ENCODE peak calls at places on chromosomes 3 and 15, in eight cellular contexts. Y is HAP-1, Z is aorta, W is tibial artery, T is brain microvascular endothelial cell, L is fibroblast of lung, G is body of pancreas, Q is psoas muscle. X is an unnamed sample. For H3K36me3, the result is how much of the 10 kb centered on the place peaks cover.

GRCh38 chr3:23078735-23079134 is 124.4 kb upstream of the UBE2E2 start:
- DNase-seq in Z (no peak), Y (no peak), T (no peak), W (no peak), Q (no peak), L (no peak), G (no peak), X (no peak)

GRCh38 chr3:155196131-155197075 is 97.1 kb downstream of the STRIT1 start:
- DNase-seq in Q (no peak), Z (no peak), L (no peak), Y (no peak), W (no peak), T (no peak), G (no peak), X (no peak)

GRCh38 chr3:120496278-120496975 is 45.6 kb upstream of the FSTL1 start:
- DNase-seq in G (no peak), Q (no peak), L (peak), Y (no peak), Z (no peak), T (peak), W (no peak), X (peak)

GRCh38 chr3:143793971-143794370 is 54.3 kb downstream of the SLC9A9 start:
- DNase-seq in W (no peak), Z (no peak), Q (no peak), G (no peak), T (no peak), Y (no peak), L (no peak), X (no peak)

GRCh38 chr15:39931615-39932014 is 2.3 kb upstream of the EIF2AK4 start:
- DNase-seq in Z (no peak), G (no peak), Q (no peak), W (no peak), L (no peak), T (no peak), Y (no peak), X (no peak)

GRCh38 chr3:31903686-31904431 is 77.2 kb downstream of the OSBPL10 start:
- DNase-seq in Y (no peak), Z (no peak), T (no peak), Q (no peak), W (no peak), G (no peak), L (no peak), X (no peak)

GRCh38 chr15:66848666-66849392 is 146.8 kb downstream of the SMAD6 start:
- DNase-seq in G (no peak), Q (no peak), L (no peak), T (no peak), Z (no peak), W (no peak), Y (peak), X (no peak)

GRCh38 chr3:25433868-25434267 is 5.8 kb downstream of the RARB start:
- DNase-seq in Z (no peak), T (peak), W (no peak), Y (no peak), Q (no peak), G (no peak), L (peak), X (no peak)

GRCh38 chr15:25711691-25712090 is 151.4 kb downstream of the ATP10A start:
- DNase-seq in Q (no peak), W (peak), Z (peak), Y (no peak), G (no peak), T (no peak), L (no peak), X (no peak)

GRCh38 chr3:141051641-141052569 is 758 bp downstream of the SPSB4 start:
- DNase-seq in Y (peak), W (no peak), G (peak), Z (peak), T (no peak), L (peak), Q (peak), X (no peak)

GRCh38 chr15:101052031-101052620 is 133.0 kb downstream of the LRRK1 start:
- DNase-seq in Z (no peak), L (no peak), T (no peak), Q (no peak), G (no peak), W (peak), Y (no peak), X (no peak)

GRCh38 chr15:68436680-68437079 is 4.7 kb upstream of the ITGA11 start:
- DNase-seq in G (no peak), W (peak), Q (no peak), Z (no peak), Y (peak), L (no peak), T (no peak), X (no peak)

GRCh38 chr3:73399106-73399505 is 225.6 kb downstream of the PDZRN3 start:
- DNase-seq in T (no peak), Y (no peak), G (no peak), L (no peak), Q (no peak), Z (no peak), W (no peak), X (peak)

GRCh38 chr3:58173670-58174472 is 36.9 kb downstream of the DNASE1L3 start:
- DNase-seq in L (no peak), W (no peak), G (peak), Q (no peak), Z (no peak), T (no peak), Y (peak), X (no peak)

GRCh38 chr15:36409819-36410218 is 169.6 kb upstream of the CDIN1 start:
- DNase-seq in Z (no peak), Y (no peak), W (no peak), G (no peak), T (no peak), Q (no peak), L (no peak), X (no peak)

GRCh38 chr3:143122089-143122430 is 2.5 kb downstream of the CHST2 start:
- DNase-seq in Z (no peak), Y (no peak), T (no peak), L (no peak), W (no peak), G (no peak), Q (no peak), X (no peak)

GRCh38 chr3:52649461-52650210 is 36.1 kb downstream of the PBRM1 start:
- DNase-seq in W (no peak), Q (no peak), G (no peak), Z (no peak), Y (no peak), T (no peak), L (peak), X (no peak)

GRCh38 chr3:15063656-15064286 is 1.3 kb downstream of the MRPS25 start:
- DNase-seq in T (no peak), W (no peak), Z (no peak), G (no peak), Q (no peak), L (no peak), Y (peak), X (no peak)

GRCh38 chr3:12476238-12476897 is 7.9 kb upstream of the TSEN2 start:
- DNase-seq in W (no peak), L (peak), Y (no peak), Z (no peak), Q (no peak), G (no peak), T (peak), X (peak)

GRCh38 chr3:114411292-114411691 is 117.5 kb downstream of the TIGIT start:
- DNase-seq in Y (peak), L (peak), Z (no peak), Q (no peak), G (no peak), T (no peak), W (no peak), X (peak)

GRCh38 chr3:172776049-172776717 is 25.7 kb downstream of the ECT2 start:
- DNase-seq in G (no peak), Z (no peak), L (no peak), Q (no peak), Y (no peak), T (no peak), W (no peak), X (no peak)

GRCh38 chr3:30289324-30289723 is 317.1 kb upstream of the TGFBR2 start:
- DNase-seq in Q (no peak), Y (no peak), L (no peak), W (no peak), G (no peak), T (no peak), Z (no peak), X (no peak)

GRCh38 chr3:188284455-188285212 is 130.7 kb downstream of the LPP start:
- DNase-seq in T (no peak), W (no peak), Q (no peak), Y (no peak), G (no peak), L (peak), Z (no peak), X (no peak)

GRCh38 chr3:161081675-161082462 is 23.3 kb downstream of the B3GALNT1 start:
- DNase-seq in Y (no peak), Q (no peak), L (no peak), W (no peak), Z (no peak), T (no peak), G (no peak), X (no peak)

GRCh38 chr3:134937256-134938023 is 142.4 kb downstream of the EPHB1 start:
- DNase-seq in Y (peak), L (no peak), T (no peak), W (no peak), Q (no peak), Z (no peak), G (no peak), X (no peak)

GRCh38 chr15:45648521-45649200 is 13.8 kb downstream of the SQOR start:
- DNase-seq in W (no peak), Y (no peak), T (peak), Z (no peak), L (peak), Q (peak), G (peak), X (no peak)

GRCh38 chr3:110027446-110027845 is 690.1 kb upstream of the DPPA4 start:
- DNase-seq in T (peak), Z (no peak), Q (no peak), G (no peak), Y (no peak), L (peak), W (no peak), X (peak)

GRCh38 chr3:9339750-9340449 is 23.0 kb upstream of the THUMPD3 start:
- DNase-seq in Y (no peak), T (no peak), Z (no peak), Q (no peak), L (peak), W (no peak), G (no peak), X (no peak)

GRCh38 chr3:15206662-15207576 is 873 bp downstream of the CAPN7 start:
- DNase-seq in L (peak), T (peak), Q (peak), Y (peak), W (peak), Z (no peak), G (peak), X (no peak)

GRCh38 chr3:170726976-170727661 is 141.2 kb upstream of the SLC7A14 start:
- DNase-seq in Q (no peak), Z (no peak), T (peak), Y (no peak), L (peak), G (no peak), W (no peak), X (no peak)

GRCh38 chr15:29700296-29700695 is 122.0 kb downstream of the TJP1 start:
- DNase-seq in Y (no peak), W (no peak), T (no peak), Z (no peak), G (no peak), L (no peak), Q (no peak), X (no peak)

GRCh38 chr15:38474155-38474757 is 20.3 kb downstream of the FAM98B start:
- DNase-seq in L (peak), W (no peak), Q (no peak), G (peak), Y (peak), Z (no peak), T (peak), X (peak)

GRCh38 chr3:99774467-99774866 is 43.2 kb upstream of the CMSS1 start:
- DNase-seq in Y (no peak), G (no peak), Q (no peak), T (peak), L (peak), Z (no peak), W (no peak), X (peak)

GRCh38 chr3:152317956-152318355 is 49.2 kb downstream of the MBNL1 start:
- DNase-seq in Y (no peak), L (peak), G (no peak), W (no peak), T (peak), Z (no peak), Q (no peak), X (no peak)

GRCh38 chr15:33094336-33094735 is 100.2 kb downstream of the FMN1 start:
- DNase-seq in T (peak), Y (no peak), W (no peak), Q (no peak), Z (no peak), L (peak), G (no peak), X (no peak)

GRCh38 chr3:190701096-190701532 is 161.4 kb downstream of the GMNC start:
- DNase-seq in Y (peak), T (peak), Q (no peak), W (no peak), Z (no peak), L (peak), G (peak), X (no peak)

GRCh38 chr3:11005686-11006256 is 13.2 kb downstream of the SLC6A1 start:
- DNase-seq in G (no peak), L (no peak), W (no peak), Q (no peak), Z (no peak), Y (no peak), T (no peak), X (no peak)

GRCh38 chr15:65778269-65778668 is 13.8 kb downstream of the DENND4A start:
- DNase-seq in G (no peak), Z (no peak), Y (no peak), L (no peak), T (no peak), Q (no peak), W (no peak), X (no peak)

GRCh38 chr15:49988766-49989165 is 130.3 kb downstream of the ATP8B4 start:
- DNase-seq in G (no peak), Q (no peak), T (no peak), Y (no peak), W (no peak), Z (no peak), L (no peak), X (no peak)
- H3K4me3 ChIP-seq in G (no peak), Q (no peak), T (no peak), Y (no peak), W (no peak), Z (no peak), L (no peak), X (no peak)

DNA sequence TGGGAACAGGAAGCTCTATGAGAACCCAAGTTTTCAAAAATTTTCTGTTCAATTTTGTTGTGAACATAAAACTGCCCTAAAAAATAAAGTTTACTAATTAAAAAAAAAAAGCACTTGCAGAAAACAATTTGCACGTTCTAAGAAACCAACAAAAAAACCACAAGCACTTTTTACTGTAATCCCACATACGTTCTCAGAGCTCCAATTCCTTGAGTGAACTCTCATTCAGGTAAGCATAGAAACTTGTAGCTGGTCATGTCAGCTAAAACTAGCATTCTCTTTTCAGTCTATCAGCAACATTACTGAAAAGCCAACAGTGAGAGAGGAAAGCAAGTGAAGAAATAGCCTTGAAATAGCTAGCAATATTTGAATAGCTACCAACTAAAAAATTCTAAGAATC is 11.5 kb upstream of the TMF1 start:
- DNase-seq in W (no peak), Y (no peak), T (no peak), L (no peak), G (no peak), Q (no peak), Z (no peak), X (no peak)
- H3K36me3 ChIP-seq in W (under half), Y (under half), T (under half), L (under half), G (under half), Q (under half), Z (under half), X (under half)

GRCh38 chr3:195872097-195872496 is 36.3 kb downstream of the TNK2 start:
- DNase-seq in T (no peak), W (peak), Q (no peak), G (no peak), L (no peak), Z (peak), Y (no peak), X (no peak)

GRCh38 chr3:195873281-195873887 is 35.0 kb downstream of the TNK2 start:
- DNase-seq in W (no peak), L (no peak), Y (no peak), G (no peak), Q (no peak), T (no peak), Z (peak), X (no peak)

GRCh38 chr3:195872800-195873199 is 35.6 kb downstream of the TNK2 start:
- DNase-seq in Z (peak), W (no peak), L (no peak), G (no peak), Y (no peak), T (no peak), Q (no peak), X (no peak)

GRCh38 chr3:195875482-195876236 is 32.7 kb downstream of the TNK2 start:
- DNase-seq in Z (no peak), W (no peak), L (no peak), Q (no peak), Y (no peak), T (no peak), G (no peak), X (no peak)

GRCh38 chr3:195873971-195874370 is 34.4 kb downstream of the TNK2 start:
- DNase-seq in G (no peak), Z (no peak), L (peak), T (peak), Y (no peak), Q (no peak), W (no peak), X (no peak)
- H3K4me3 ChIP-seq in G (no peak), Z (no peak), L (no peak), T (no peak), Y (no peak), Q (no peak), W (no peak), X (no peak)

DNA sequence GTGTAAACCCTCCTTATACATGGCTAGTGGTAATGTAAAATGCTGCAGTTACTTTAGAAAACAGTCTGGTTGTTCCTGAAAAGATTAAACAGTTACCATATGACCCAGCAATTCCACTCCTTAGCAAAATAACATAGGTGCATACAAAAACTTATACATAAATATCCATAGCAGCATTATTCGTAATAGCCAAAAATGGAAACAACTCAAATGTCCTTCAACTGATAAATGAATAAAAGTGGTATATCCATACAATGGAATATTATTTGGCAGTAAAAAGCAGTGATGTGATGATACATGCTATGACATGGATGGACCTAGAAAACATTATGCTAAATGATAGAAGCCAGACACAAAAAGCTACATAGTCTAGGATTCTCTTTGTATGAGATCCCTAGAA is 31.6 kb upstream of the SIN3A start:
- DNase-seq in Z (no peak), G (no peak), W (no peak), Q (no peak), Y (no peak), L (no peak), T (no peak), X (no peak)
- H3K36me3 ChIP-seq in Z (under half), G (under half), W (under half), Q (under half), Y (half or more), L (under half), T (under half), X (under half)

GRCh38 chr3:46932455-46933225 is 43.9 kb downstream of the CCDC12 start:
- DNase-seq in T (no peak), Q (no peak), G (no peak), L (no peak), Y (no peak), Z (peak), W (peak), X (no peak)
- H3K4me3 ChIP-seq in T (no peak), Q (no peak), G (no peak), L (no peak), Y (no peak), Z (no peak), W (no peak), X (no peak)

GRCh38 chr3:37730825-37731224 is 130.9 kb upstream of the CTDSPL start:
- DNase-seq in Z (no peak), L (no peak), T (no peak), Y (no peak), W (no peak), G (no peak), Q (no peak), X (no peak)
- H3K36me3 ChIP-seq in Z (under half), L (under half), T (under half), Y (under half), W (under half), G (under half), Q (under half), X (under half)

DNA sequence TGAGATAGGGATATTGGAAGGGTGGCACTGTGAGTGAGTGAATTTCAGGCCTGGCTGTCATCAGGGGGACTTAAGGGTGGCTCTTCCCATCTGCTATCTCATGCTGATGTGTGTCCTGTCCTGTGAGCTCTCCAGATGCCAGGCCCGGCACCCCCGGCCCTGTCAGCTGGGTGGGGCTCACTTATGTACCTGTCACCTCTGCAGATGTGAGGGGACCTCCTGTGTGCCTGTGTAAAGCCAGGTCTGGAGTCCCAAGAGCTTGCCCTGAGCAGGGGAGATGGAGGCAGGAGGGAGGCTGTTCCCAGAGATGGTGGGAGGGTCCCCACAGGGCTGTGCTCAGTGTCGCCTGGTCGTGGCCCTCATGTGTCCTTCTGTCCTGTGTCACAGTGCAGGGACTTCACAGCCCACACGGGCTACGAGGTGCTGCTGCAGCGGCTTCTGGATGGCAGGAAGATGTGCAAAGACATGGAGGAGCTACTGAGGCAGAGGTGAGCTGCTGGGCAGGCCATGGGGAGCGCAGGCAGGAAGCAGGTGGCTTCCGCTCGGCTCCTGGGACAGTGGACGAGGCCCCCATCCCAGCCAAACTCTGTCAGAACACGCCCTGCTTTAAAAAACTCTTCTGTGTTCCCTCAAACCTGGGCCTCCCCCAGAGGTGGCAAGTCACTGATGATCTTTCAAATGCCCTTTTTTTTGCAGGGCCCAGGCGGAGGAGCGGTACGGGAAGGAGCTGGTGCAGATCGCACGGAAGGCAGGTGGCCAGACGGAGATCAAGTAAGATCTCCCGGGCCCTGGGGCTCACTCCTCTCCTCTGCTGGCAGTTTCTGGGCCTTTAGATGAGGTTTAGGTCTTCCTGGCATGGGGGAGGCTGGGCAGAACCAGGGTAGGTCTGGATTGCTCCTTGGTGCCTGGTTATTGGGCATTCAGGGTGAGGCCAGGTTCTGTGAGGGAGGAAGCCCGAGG is 23.1 kb downstream of the PSTPIP1 start:
- DNase-seq in Z (peak), W (peak), L (no peak), T (no peak), Q (no peak), Y (peak), G (no peak), X (no peak)
- H3K4me3 ChIP-seq in Z (no peak), W (no peak), L (no peak), T (no peak), Q (no peak), Y (no peak), G (no peak), X (no peak)